ENCODE peak calls at places on chromosome 1, in ten cellular contexts. O, H, A, D, Z, K, F, P, T and I are unnamed samples.
A peak's percentile ranks its signal among the peaks of the same experiment; 100 is the strongest.

GRCh38 chr1:35876988-35877387 is 6.0 kb upstream of the AGO1 start:
- DNase-seq in T (peak; percentile 56), P (peak; percentile 63), A (peak; percentile 24), O (peak; percentile 20), Z (no peak), F (no peak), D (no peak), K (no peak), H (peak; percentile 57), I (peak; percentile 73)

GRCh38 chr1:231931846-231932454 is 305.4 kb downstream of the DISC1 start:
- DNase-seq in K (no peak), H (peak; percentile 72), A (peak; percentile 47), D (no peak), Z (no peak), O (no peak), F (peak; percentile 59), T (no peak), P (peak; percentile 21), I (no peak)

GRCh38 chr1:157170677-157171515 is 32.7 kb upstream of the ETV3 start:
- DNase-seq in H (peak; percentile 88), D (peak; percentile 22), K (no peak), Z (peak; percentile 35), A (peak; percentile 53), F (peak; percentile 74), O (peak; percentile 42), T (peak; percentile 25), P (peak; percentile 76), I (peak; percentile 50)

GRCh38 chr1:220294754-220295419 is 22.6 kb upstream of the RAB3GAP2 start:
- DNase-seq in T (peak; percentile 79), P (no peak), Z (no peak), D (no peak), A (no peak), O (no peak), H (no peak), F (no peak), K (no peak), I (no peak)

GRCh38 chr1:81345110-81345509 is 455.6 kb upstream of the ADGRL2 start:
- DNase-seq in P (no peak), F (no peak), Z (no peak), A (no peak), K (no peak), T (no peak), O (no peak), H (no peak), D (no peak), I (no peak)

GRCh38 chr1:115098979-115099692 is 9.8 kb upstream of the TSPAN2 start:
- DNase-seq in O (peak; percentile 70), A (peak; percentile 88), H (no peak), Z (no peak), T (peak; percentile 64), K (no peak), D (no peak), P (no peak), F (peak; percentile 69), I (peak; percentile 95)

GRCh38 chr1:73065585-73065984 is 783.2 kb upstream of the NEGR1 start:
- DNase-seq in Z (no peak), A (no peak), F (no peak), D (no peak), T (no peak), K (no peak), O (no peak), P (peak; percentile 18), H (peak; percentile 87), I (peak; percentile 19)

GRCh38 chr1:41492341-41492848 is 7.9 kb upstream of the EDN2 start:
- DNase-seq in A (peak; percentile 39), F (peak; percentile 63), H (peak; percentile 84), T (no peak), D (no peak), P (no peak), O (peak; percentile 59), K (no peak), Z (no peak), I (no peak)

GRCh38 chr1:11062965-11063401 is 3.2 kb upstream of the SRM start:
- DNase-seq in Z (peak; percentile 47), K (no peak), P (no peak), H (no peak), F (peak; percentile 82), T (peak; percentile 40), A (peak; percentile 37), D (no peak), O (no peak), I (no peak)

GRCh38 chr1:184545601-184546000 is 158.8 kb downstream of the C1orf21 start:
- DNase-seq in A (no peak), O (peak; percentile 99), T (peak; percentile 80), F (no peak), D (no peak), P (no peak), Z (no peak), K (no peak), H (peak; percentile 17), I (no peak)

GRCh38 chr1:82979593-82980230 is 1019.2 kb downstream of the TTLL7 start:
- DNase-seq in Z (no peak), O (no peak), H (no peak), T (no peak), D (no peak), F (peak; percentile 5), A (no peak), K (no peak), P (no peak), I (no peak)

GRCh38 chr1:31669786-31670582 is 25.3 kb upstream of the PEF1 start:
- DNase-seq in Z (peak; percentile 74), F (peak; percentile 47), K (peak; percentile 40), O (peak; percentile 83), A (peak; percentile 11), T (peak; percentile 17), P (no peak), H (no peak), D (no peak), I (peak; percentile 73)

GRCh38 chr1:147214842-147215539 is 10.1 kb downstream of the FMO5 start:
- DNase-seq in H (no peak), T (peak; percentile 27), K (no peak), A (no peak), F (no peak), P (no peak), D (no peak), O (no peak), Z (no peak), I (no peak)

GRCh38 chr1:30758785-30759380 is 1.3 kb upstream of the LAPTM5 start:
- DNase-seq in F (peak; percentile 58), P (no peak), D (no peak), T (peak; percentile 46), Z (peak; percentile 33), H (no peak), A (no peak), O (peak; percentile 31), K (no peak), I (no peak)

GRCh38 chr1:230684146-230684545 is 29.8 kb downstream of the AGT start:
- DNase-seq in D (no peak), O (peak; percentile 78), P (no peak), H (no peak), T (no peak), Z (no peak), F (no peak), K (no peak), A (no peak), I (no peak)

GRCh38 chr1:39902121-39902807 is 547 bp upstream of the MYCL start:
- DNase-seq in O (peak; percentile 60), T (peak; percentile 44), K (no peak), P (peak; percentile 73), D (peak; percentile 46), F (no peak), Z (no peak), H (no peak), A (peak; percentile 62), I (peak; percentile 90)

GRCh38 chr1:3134378-3135072 is 65.5 kb downstream of the PRDM16 start:
- DNase-seq in O (no peak), H (no peak), T (no peak), D (no peak), F (no peak), P (no peak), K (no peak), A (no peak), Z (no peak), I (no peak)

GRCh38 chr1:17176306-17177061 is 28.4 kb upstream of the PADI1 start:
- DNase-seq in H (no peak), K (no peak), P (no peak), F (no peak), Z (no peak), A (no peak), T (no peak), D (no peak), O (no peak), I (no peak)

GRCh38 chr1:53365405-53366063 is 37.7 kb upstream of the LRP8 start:
- DNase-seq in D (no peak), F (peak; percentile 60), T (no peak), O (no peak), P (no peak), Z (no peak), A (no peak), K (no peak), H (no peak), I (no peak)

GRCh38 chr1:163970699-163971098 is 588.3 kb upstream of the PBX1 start:
- DNase-seq in F (no peak), A (no peak), H (no peak), Z (no peak), O (no peak), D (no peak), T (no peak), K (no peak), P (peak; percentile 3), I (peak; percentile 48)

GRCh38 chr1:47557086-47557866 is 119.4 kb downstream of the FOXD2 start:
- DNase-seq in O (no peak), F (no peak), Z (no peak), P (no peak), T (no peak), A (no peak), D (no peak), K (no peak), H (no peak), I (peak; percentile 56)

GRCh38 chr1:206921772-206922265 is at the start of gene FCMR:
- DNase-seq in F (peak; percentile 73), A (peak; percentile 73), D (no peak), T (no peak), Z (no peak), K (no peak), H (no peak), O (peak; percentile 54), P (no peak), I (no peak)

GRCh38 chr1:166902279-166902678 is 26.2 kb upstream of the TADA1 start:
- DNase-seq in K (no peak), P (no peak), F (peak; percentile 89), H (no peak), A (no peak), T (peak; percentile 54), Z (no peak), O (peak; percentile 92), D (no peak), I (no peak)

GRCh38 chr1:62686822-62687221 is 1.4 kb downstream of the DOCK7 start:
- DNase-seq in Z (no peak), P (no peak), K (no peak), O (no peak), A (no peak), F (no peak), T (no peak), H (no peak), D (no peak), I (no peak)

GRCh38 chr1:214957330-214958137 is 125.0 kb upstream of the KCNK2 start:
- DNase-seq in D (peak; percentile 60), A (no peak), O (peak; percentile 99), Z (peak; percentile 26), F (peak; percentile 32), H (no peak), K (no peak), P (no peak), T (peak; percentile 100), I (no peak)

GRCh38 chr1:246608616-246609376 is 42.5 kb downstream of the CNST start:
- DNase-seq in O (peak; percentile 96), K (peak; percentile 9), T (peak; percentile 96), D (peak; percentile 91), F (peak; percentile 83), P (no peak), A (no peak), H (peak; percentile 63), Z (peak; percentile 66), I (peak; percentile 60)

GRCh38 chr1:230458509-230458908 is 32.4 kb upstream of the PGBD5 start:
- DNase-seq in P (no peak), O (peak; percentile 90), D (no peak), Z (no peak), H (no peak), F (no peak), T (peak; percentile 10), K (no peak), A (no peak), I (no peak)

GRCh38 chr1:186757851-186758250 is 70.9 kb upstream of the PLA2G4A start:
- DNase-seq in H (no peak), A (no peak), T (no peak), F (no peak), P (no peak), D (no peak), Z (no peak), K (no peak), O (no peak), I (no peak)